ENCODE peak calls at places on chromosomes 13 and 19, in ten cellular contexts. C is HCT116, K is cardiac muscle cell, T is choroid plexus epithelial cell, H is fibroblast of the aortic adventitia, Y is right cardiac atrium, N is cardiac fibroblast, F is A549, J is left lung, I is uterus. S is an unnamed sample.

GRCh38 chr13:23427342-23428182 is 5.9 kb downstream of the SACS start:
- DNase-seq in C (no peak), K (peak), T (peak), H (peak), Y (peak), N (peak), F (peak), J (no peak), I (peak), S (no peak)

GRCh38 chr19:12137541-12137940 is 2.6 kb downstream of the ZNF20 start:
- DNase-seq in C (no peak), K (no peak), T (peak), H (no peak), Y (no peak), N (no peak), F (no peak), J (no peak), I (no peak), S (no peak)

GRCh38 chr19:14337510-14337909 is 43.7 kb upstream of the ADGRE5 start:
- DNase-seq in C (peak), K (peak), T (peak), H (peak), Y (no peak), N (no peak), F (peak), J (no peak), I (no peak), S (no peak)

GRCh38 chr19:42076375-42076944 is 494 bp downstream of the ZNF574 start:
- DNase-seq in C (no peak), K (no peak), T (no peak), H (no peak), Y (peak), N (no peak), F (no peak), J (peak), I (peak), S (no peak)

GRCh38 chr13:43058318-43058674 is 34.9 kb downstream of the DNAJC15 start:
- DNase-seq in C (peak), K (peak), T (peak), H (peak), Y (no peak), N (peak), F (peak), J (no peak), I (no peak), S (no peak)

GRCh38 chr19:11798391-11799296 is at the start of gene ZNF491:
- DNase-seq in C (no peak), K (peak), T (peak), H (peak), Y (peak), N (peak), F (no peak), J (peak), I (peak), S (peak)

GRCh38 chr19:37505958-37506386 is 767 bp upstream of the ZNF793 start:
- DNase-seq in C (no peak), K (no peak), T (no peak), H (no peak), Y (peak), N (no peak), F (no peak), J (no peak), I (no peak), S (no peak)

GRCh38 chr13:106493569-106493968 is 41.9 kb downstream of the EFNB2 start:
- DNase-seq in C (no peak), K (no peak), T (no peak), H (no peak), Y (no peak), N (no peak), F (no peak), J (peak), I (no peak), S (no peak)

GRCh38 chr13:19818223-19818842 is 35.6 kb upstream of the PSPC1 start:
- DNase-seq in C (peak), K (peak), T (peak), H (no peak), Y (peak), N (peak), F (peak), J (peak), I (peak), S (peak)

GRCh38 chr19:4870025-4870700 is 2.7 kb upstream of the PLIN3 start:
- DNase-seq in C (peak), K (peak), T (peak), H (peak), Y (no peak), N (peak), F (peak), J (peak), I (peak), S (peak)

GRCh38 chr19:48970923-48971395 is 5.8 kb downstream of the FTL start:
- DNase-seq in C (no peak), K (peak), T (peak), H (peak), Y (peak), N (peak), F (peak), J (peak), I (peak), S (peak)

DNA sequence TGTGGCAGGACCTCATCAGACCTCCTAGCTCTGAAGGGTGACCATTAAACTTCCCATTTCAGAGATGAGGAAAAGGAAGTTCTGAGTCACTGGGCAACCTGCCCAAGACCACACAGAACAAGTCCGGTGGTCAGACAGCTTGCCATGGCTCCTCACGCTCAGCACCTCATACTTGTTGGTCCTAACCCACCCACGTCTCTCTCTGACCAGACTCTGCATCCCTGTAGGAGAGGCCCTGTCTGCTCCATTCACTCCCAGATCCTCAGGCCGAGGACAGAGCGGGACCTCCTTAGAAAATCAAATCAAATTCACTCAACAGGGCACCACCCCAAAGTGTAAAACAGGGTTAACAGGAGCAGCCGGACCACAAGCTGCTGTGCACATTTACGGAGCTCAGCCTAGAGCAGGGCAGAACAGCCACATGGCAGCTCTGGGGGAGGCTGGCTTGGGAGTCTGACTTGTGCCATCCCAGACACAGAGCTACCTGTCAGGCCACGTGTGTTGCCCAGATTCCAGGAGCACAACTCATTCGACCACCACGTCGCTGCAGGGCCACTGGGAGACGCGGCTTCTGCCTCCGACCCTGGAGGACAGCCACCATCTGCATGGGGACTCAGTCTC is 1.7 kb downstream of the MIER2 start:
- DNase-seq in C (peak), K (peak), T (peak), H (peak), Y (peak), N (peak), F (no peak), J (peak), I (peak), S (peak)
- H3K4me3 ChIP-seq in C (peak), K (peak), T (peak), H (peak), Y (peak), N (peak), F (no peak), J (peak), I (peak), S (peak)

DNA sequence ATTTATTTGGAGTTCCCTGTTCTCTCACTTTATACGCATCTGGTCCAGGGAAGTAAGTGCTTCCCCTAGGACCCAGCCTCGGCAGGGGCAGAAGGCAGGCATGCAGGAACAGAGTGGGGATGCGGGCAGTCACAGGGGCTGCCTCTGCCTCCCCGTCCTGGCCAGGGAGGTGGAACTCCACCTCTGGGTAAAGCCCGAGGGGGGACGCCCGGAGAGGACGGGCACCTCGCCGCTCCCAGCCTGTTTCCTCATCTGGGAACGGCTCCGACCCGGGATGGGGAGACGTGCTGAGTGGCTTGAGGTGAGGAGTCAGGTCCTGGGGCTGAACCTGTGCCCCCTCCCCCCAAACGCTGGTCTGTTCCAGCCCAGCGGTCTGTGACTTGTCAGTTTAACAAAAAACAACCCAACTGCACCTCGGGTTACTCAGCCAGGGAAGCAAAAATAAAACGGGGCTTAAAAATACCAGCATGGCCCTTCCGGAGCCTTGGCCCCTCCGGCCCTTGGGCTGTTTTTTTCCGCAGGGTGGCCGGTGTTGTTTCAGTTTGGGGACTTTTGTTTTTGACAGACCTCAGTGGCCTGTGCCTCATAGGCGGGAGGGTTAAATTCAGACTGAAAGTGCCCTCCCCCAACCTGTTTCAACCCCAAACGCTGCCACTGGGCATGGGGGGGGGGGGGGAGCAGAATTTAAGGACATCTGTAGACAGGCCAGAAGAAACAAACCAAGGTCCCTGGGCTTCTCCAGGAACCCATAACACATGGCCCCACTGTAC is 4.1 kb downstream of the TCF3 start:
- DNase-seq in C (no peak), K (no peak), T (no peak), H (no peak), Y (no peak), N (no peak), F (no peak), J (no peak), I (no peak), S (no peak)
- H3K4me3 ChIP-seq in C (no peak), K (no peak), T (no peak), H (no peak), Y (no peak), N (no peak), F (no peak), J (no peak), I (no peak), S (no peak)

GRCh38 chr13:36817996-36818395 is 1.0 kb upstream of the RFXAP start:
- DNase-seq in C (no peak), K (no peak), T (no peak), H (no peak), Y (no peak), N (no peak), F (no peak), J (no peak), I (no peak), S (no peak)
- H3K4me3 ChIP-seq in C (no peak), K (no peak), T (no peak), H (no peak), Y (no peak), N (no peak), F (no peak), J (no peak), I (no peak), S (no peak)

GRCh38 chr19:1502433-1503088 is 10.3 kb downstream of the ADAMTSL5 start:
- DNase-seq in C (no peak), K (no peak), T (no peak), H (no peak), Y (no peak), N (no peak), F (no peak), J (no peak), I (no peak), S (no peak)
- H3K4me3 ChIP-seq in C (no peak), K (no peak), T (no peak), H (no peak), Y (no peak), N (no peak), F (no peak), J (no peak), I (no peak), S (no peak)

GRCh38 chr13:33015791-33016323 is 366 bp upstream of the KL start:
- DNase-seq in C (no peak), K (no peak), T (no peak), H (no peak), Y (peak), N (no peak), F (no peak), J (no peak), I (peak), S (peak)
- H3K4me3 ChIP-seq in C (no peak), K (peak), T (no peak), H (no peak), Y (peak), N (no peak), F (peak), J (peak), I (peak), S (peak)

DNA sequence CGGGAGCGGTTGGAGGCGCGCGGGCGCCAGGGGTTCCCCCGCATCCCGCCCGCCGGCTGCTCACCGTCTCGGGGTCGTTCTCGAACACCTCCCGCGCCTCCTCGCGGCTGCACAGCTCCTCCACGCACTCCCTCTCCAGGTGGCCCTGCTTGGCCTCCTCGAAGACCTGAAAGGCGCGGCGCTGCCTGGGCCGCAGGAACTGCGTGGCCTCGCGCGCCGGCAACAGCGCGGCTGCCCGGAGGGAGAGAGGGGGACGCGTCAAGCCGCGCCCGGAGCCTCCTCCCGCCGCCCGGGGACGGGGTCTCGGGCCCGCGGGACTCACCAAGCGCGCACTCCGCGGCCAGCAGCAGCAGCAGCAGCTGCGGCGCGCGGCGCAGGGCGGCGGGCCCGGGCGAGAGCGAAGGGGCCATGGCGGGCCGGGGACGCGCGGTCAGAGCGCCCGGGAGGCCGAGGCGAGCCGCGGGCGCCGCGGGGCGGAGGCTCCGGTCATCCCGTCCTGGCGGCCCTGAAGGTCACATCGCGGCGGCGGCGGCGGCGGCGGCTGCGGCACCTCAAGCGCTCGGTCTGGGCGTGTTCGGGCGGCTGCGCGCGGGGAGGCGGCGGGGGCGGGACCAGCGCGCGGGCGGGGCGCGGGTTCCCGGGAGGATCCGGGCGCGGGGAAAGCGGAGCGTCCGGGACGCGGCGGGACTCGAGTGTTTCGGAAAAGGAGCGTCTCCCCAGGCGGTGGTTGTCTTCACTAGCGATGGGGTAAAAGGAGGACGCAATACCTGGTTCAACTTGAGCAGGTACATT is at the start of gene GAS6:
- DNase-seq in C (no peak), K (peak), T (peak), H (peak), Y (peak), N (peak), F (peak), J (no peak), I (peak), S (no peak)
- H3K4me3 ChIP-seq in C (peak), K (peak), T (peak), H (peak), Y (peak), N (peak), F (peak), J (peak), I (peak), S (peak)

DNA sequence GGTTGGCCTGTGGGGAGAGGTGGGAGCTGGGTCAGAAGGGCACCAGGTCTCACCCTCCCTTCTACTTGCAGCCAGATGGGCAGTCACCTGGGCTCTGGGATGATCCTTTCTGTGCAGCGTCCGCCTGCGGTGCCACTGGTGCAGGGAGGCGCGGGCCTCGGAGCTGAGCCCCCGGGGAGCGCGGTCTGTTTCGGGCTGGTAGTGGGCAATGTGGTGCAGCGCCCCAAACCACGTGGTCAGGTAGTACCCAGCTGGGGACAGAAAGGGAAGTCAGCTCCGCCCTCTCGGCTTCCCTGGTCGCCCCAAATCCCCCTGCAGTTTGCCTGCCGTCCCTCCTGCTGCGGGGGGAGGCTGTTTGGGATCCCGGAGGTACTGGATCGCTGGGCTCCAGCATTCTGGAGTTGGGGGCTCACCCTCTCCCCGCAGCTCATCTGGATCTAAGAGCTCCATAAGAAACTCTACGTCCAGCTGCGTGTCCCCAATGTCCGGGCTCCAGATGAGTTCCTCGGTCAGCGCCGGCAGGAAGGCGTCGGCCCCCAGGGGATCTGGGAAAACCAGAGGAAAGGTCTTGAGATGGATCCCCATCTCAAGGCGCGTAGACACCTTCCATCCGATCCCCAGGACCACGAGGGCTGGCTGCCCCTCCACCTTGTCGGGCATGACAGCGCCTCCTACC is 8.8 kb downstream of the RINL start:
- DNase-seq in C (no peak), K (no peak), T (no peak), H (no peak), Y (peak), N (peak), F (no peak), J (no peak), I (no peak), S (peak)
- H3K4me3 ChIP-seq in C (no peak), K (peak), T (peak), H (peak), Y (peak), N (peak), F (peak), J (peak), I (peak), S (peak)

S was measured in spleen.